ENCODE peak calls at places on chromosomes 11 and 22, in ten cellular contexts. N, P, A, I, Y, O, B, R, J and S are unnamed samples.

GRCh38 chr11:28673687-28674431 is 565.7 kb downstream of the METTL15 start:
- DNase-seq in N (no peak), P (no peak), A (no peak), I (no peak), Y (no peak), O (no peak), B (peak; percentile 13), R (no peak), J (no peak), S (no peak)

GRCh38 chr22:27772370-27773235 is 29.0 kb downstream of the MN1 start:
- DNase-seq in N (no peak), P (no peak), A (no peak), I (no peak), Y (no peak), O (no peak), B (no peak), R (no peak), J (no peak), S (no peak)

GRCh38 chr22:43343262-43343988 is at the start of gene SCUBE1:
- DNase-seq in N (no peak), P (peak; percentile 72), A (no peak), I (no peak), Y (peak; percentile 61), O (peak; percentile 26), B (no peak), R (peak; percentile 45), J (peak; percentile 31), S (peak; percentile 63)

GRCh38 chr22:29117799-29118477 is 45.1 kb downstream of the KREMEN1 start:
- DNase-seq in N (no peak), P (no peak), A (no peak), I (no peak), Y (no peak), O (no peak), B (peak; percentile 24), R (no peak), J (no peak), S (no peak)

GRCh38 chr22:42719656-42720262 is 911 bp downstream of the A4GALT start:
- DNase-seq in N (no peak), P (no peak), A (no peak), I (no peak), Y (no peak), O (no peak), B (no peak), R (no peak), J (no peak), S (no peak)

GRCh38 chr11:133318221-133318620 is 214.1 kb downstream of the OPCML start:
- DNase-seq in N (no peak), P (no peak), A (no peak), I (no peak), Y (no peak), O (no peak), B (no peak), R (no peak), J (no peak), S (no peak)

GRCh38 chr22:26515938-26516337 is 3.7 kb upstream of the TFIP11 start:
- DNase-seq in N (no peak), P (no peak), A (no peak), I (no peak), Y (no peak), O (no peak), B (no peak), R (no peak), J (no peak), S (no peak)

GRCh38 chr11:103662880-103663279 is 373.6 kb upstream of the DDI1 start:
- DNase-seq in N (no peak), P (no peak), A (no peak), I (no peak), Y (no peak), O (no peak), B (peak; percentile 20), R (no peak), J (no peak), S (no peak)

GRCh38 chr11:96052921-96053631 is 129.2 kb upstream of the MTMR2 start:
- DNase-seq in N (no peak), P (no peak), A (no peak), I (no peak), Y (no peak), O (no peak), B (peak; percentile 62), R (no peak), J (no peak), S (no peak)

GRCh38 chr11:75162954-75163353 is 12.0 kb downstream of the SLCO2B1 start:
- DNase-seq in N (no peak), P (no peak), A (no peak), I (no peak), Y (no peak), O (no peak), B (no peak), R (no peak), J (no peak), S (no peak)

GRCh38 chr11:60756307-60757032 is at the start of gene MS4A15:
- DNase-seq in N (no peak), P (no peak), A (no peak), I (no peak), Y (no peak), O (no peak), B (no peak), R (no peak), J (no peak), S (no peak)

GRCh38 chr11:64074239-64074638 is 38.5 kb downstream of the FLRT1 start:
- DNase-seq in N (no peak), P (no peak), A (no peak), I (peak; percentile 78), Y (no peak), O (no peak), B (no peak), R (no peak), J (no peak), S (no peak)

GRCh38 chr11:95799531-95799930 is 9.2 kb downstream of the CEP57 start:
- DNase-seq in N (no peak), P (no peak), A (no peak), I (no peak), Y (no peak), O (no peak), B (no peak), R (no peak), J (no peak), S (no peak)

GRCh38 chr11:73651661-73652045 is 5.3 kb downstream of the PLEKHB1 start:
- DNase-seq in N (no peak), P (no peak), A (no peak), I (no peak), Y (no peak), O (no peak), B (no peak), R (no peak), J (no peak), S (no peak)